ENCODE peak calls at places on chromosomes 1 and 21, in six cellular contexts. Z is activated CD8-positive, alpha-beta T cell treated with anti-CD3 and anti-CD28 coated beads for 36 hours; T is GF-D8; X is activated gamma-delta T cell treated with anti-CD3 and anti-CD28 coated beads, Interleukin-2, amount 50 U/mL, for 16 hours; I is occipital lobe; A is T-helper 1 cell. P is an unnamed sample.

GRCh38 chr1:25911162-25911561 is 4.9 kb upstream of the STMN1 start:
- DNase-seq in Z (no peak), I (no peak), T (no peak), A (no peak), X (no peak), P (no peak)

GRCh38 chr1:15975358-15975804 is 520 bp downstream of the ZBTB17 start:
- DNase-seq in Z (peak), A (peak), T (peak), I (peak), X (peak), P (peak)

GRCh38 chr21:28111151-28111619 is 881.5 kb downstream of the LTN1 start:
- DNase-seq in X (no peak), Z (no peak), A (no peak), I (no peak), T (no peak), P (no peak)

GRCh38 chr1:168127493-168127892 is 9.2 kb downstream of the GPR161 start:
- DNase-seq in I (no peak), A (no peak), X (no peak), T (no peak), Z (no peak), P (no peak)

GRCh38 chr1:227793079-227793947 is 22.2 kb upstream of the PRSS38 start:
- DNase-seq in X (no peak), Z (no peak), T (no peak), A (no peak), I (no peak), P (no peak)

GRCh38 chr1:40155910-40156309 is 5.3 kb upstream of the RLF start:
- DNase-seq in T (no peak), X (no peak), I (no peak), A (no peak), Z (no peak), P (no peak)

GRCh38 chr1:161098161-161099068 is at the start of gene KLHDC9:
- DNase-seq in X (peak), Z (peak), I (peak), A (peak), T (no peak), P (peak)

GRCh38 chr1:246324711-246325110 is 182.4 kb downstream of the SMYD3 start:
- DNase-seq in Z (no peak), T (no peak), I (peak), X (no peak), A (no peak), P (no peak)

GRCh38 chr1:2547210-2548067 is 8.7 kb upstream of the TNFRSF14 start:
- DNase-seq in I (no peak), X (no peak), Z (peak), A (peak), T (no peak), P (no peak)

GRCh38 chr1:177915641-177916040 is 54.2 kb downstream of the SEC16B start:
- DNase-seq in T (no peak), X (no peak), Z (no peak), A (no peak), I (no peak), P (no peak)

GRCh38 chr1:5913078-5913845 is 79.0 kb downstream of the NPHP4 start:
- DNase-seq in Z (no peak), I (no peak), T (no peak), X (no peak), A (no peak), P (no peak)

GRCh38 chr1:61094677-61095076 is 12.3 kb downstream of the NFIA start:
- DNase-seq in Z (no peak), T (no peak), A (no peak), X (no peak), I (no peak), P (no peak)

GRCh38 chr1:53411541-53412152 is 47.6 kb upstream of the DMRTB1 start:
- DNase-seq in I (no peak), Z (peak), A (no peak), X (no peak), T (no peak), P (no peak)

GRCh38 chr21:39452207-39452964 is 616 bp downstream of the SH3BGR start:
- DNase-seq in Z (no peak), A (no peak), T (no peak), X (no peak), I (no peak), P (no peak)

GRCh38 chr1:238242156-238242555 is 351.4 kb upstream of the ZP4 start:
- DNase-seq in T (no peak), A (no peak), I (no peak), X (no peak), Z (no peak), P (no peak)

GRCh38 chr1:237562247-237562823 is 328.4 kb downstream of the ZP4 start:
- DNase-seq in Z (peak), A (no peak), I (no peak), T (no peak), X (no peak), P (peak)

GRCh38 chr1:45403298-45404079 is 63.2 kb upstream of the MUTYH start:
- DNase-seq in X (no peak), A (no peak), I (no peak), Z (no peak), T (no peak), P (no peak)

GRCh38 chr1:68321084-68321685 is 88.9 kb upstream of the WLS start:
- DNase-seq in I (no peak), A (no peak), Z (no peak), X (no peak), T (no peak), P (peak)

GRCh38 chr1:55476445-55477015 is 261.4 kb upstream of the USP24 start:
- DNase-seq in T (no peak), Z (no peak), A (no peak), I (no peak), X (no peak), P (no peak)

GRCh38 chr1:43272161-43272560 is 2.4 kb downstream of the TMEM125 start:
- DNase-seq in Z (no peak), X (no peak), T (no peak), A (no peak), I (peak), P (no peak)

GRCh38 chr21:46515109-46515508 is 56.4 kb downstream of the DIP2A start:
- DNase-seq in Z (peak), A (no peak), X (no peak), I (no peak), T (peak), P (no peak)

GRCh38 chr1:161226320-161226711 is 456 bp downstream of the TOMM40L start:
- DNase-seq in I (no peak), Z (no peak), A (no peak), T (no peak), X (no peak), P (no peak)

GRCh38 chr1:200183637-200184036 is 156.1 kb downstream of the NR5A2 start:
- DNase-seq in I (no peak), T (no peak), A (no peak), Z (no peak), X (no peak), P (no peak)

GRCh38 chr1:205319081-205320018 is 2.2 kb downstream of the NUAK2 start:
- DNase-seq in A (no peak), Z (peak), I (peak), T (peak), X (no peak), P (no peak)

GRCh38 chr1:178048883-178049282 is 45.0 kb upstream of the RASAL2 start:
- DNase-seq in Z (no peak), X (no peak), A (no peak), I (no peak), T (no peak), P (no peak)

GRCh38 chr1:147769107-147769506 is 8.7 kb upstream of the GJA5 start:
- DNase-seq in X (no peak), T (no peak), A (no peak), I (no peak), Z (no peak), P (no peak)

GRCh38 chr1:155272466-155273133 is 704 bp downstream of the CLK2 start:
- DNase-seq in T (no peak), X (no peak), I (no peak), Z (no peak), A (no peak), P (peak)

GRCh38 chr1:196698993-196699392 is 47.1 kb downstream of the CFH start:
- DNase-seq in T (no peak), Z (no peak), X (no peak), I (no peak), A (no peak), P (no peak)

GRCh38 chr21:42125571-42126544 is 54.7 kb downstream of the UMODL1 start:
- DNase-seq in A (no peak), T (no peak), Z (peak), I (no peak), X (no peak), P (no peak)

GRCh38 chr1:74964508-74964907 is 169.7 kb upstream of the LHX8 start:
- DNase-seq in A (no peak), T (no peak), I (no peak), X (no peak), Z (no peak), P (peak)

GRCh38 chr21:42696026-42696380 is 42.6 kb downstream of the PDE9A start:
- DNase-seq in I (no peak), T (no peak), Z (no peak), X (no peak), A (no peak), P (no peak)

GRCh38 chr1:12052008-12052573 is 11.0 kb upstream of the TNFRSF8 start:
- DNase-seq in A (no peak), X (no peak), I (peak), T (no peak), Z (peak), P (no peak)

GRCh38 chr21:29104239-29104708 is 26.2 kb upstream of the MAP3K7CL start:
- DNase-seq in I (no peak), T (no peak), A (no peak), Z (no peak), X (no peak), P (no peak)

GRCh38 chr1:55150880-55151582 is 64.1 kb downstream of the USP24 start:
- DNase-seq in I (no peak), X (no peak), A (no peak), Z (no peak), T (no peak), P (no peak)

GRCh38 chr1:44261475-44261853 is 48.2 kb downstream of the DMAP1 start:
- DNase-seq in A (no peak), Z (no peak), X (no peak), T (no peak), I (no peak), P (no peak)

GRCh38 chr1:243420369-243420768 is 164.5 kb downstream of the SDCCAG8 start:
- DNase-seq in A (no peak), Z (no peak), T (no peak), I (no peak), X (no peak), P (no peak)

GRCh38 chr1:116990612-116991151 is 10.9 kb upstream of the CD101 start:
- DNase-seq in A (no peak), X (no peak), I (no peak), Z (no peak), T (peak), P (no peak)

GRCh38 chr1:6889875-6890480 is 104.7 kb downstream of the CAMTA1 start:
- DNase-seq in Z (peak), I (no peak), A (peak), X (no peak), T (no peak), P (no peak)

P was measured in NCI-H526.